ENCODE peak calls at places on chromosomes 16 and 17, in four cellular contexts. F is stimulated activated naive CD4-positive, alpha-beta T cell; Q is OCI-M1; K is stimulated activated CD8-positive, alpha-beta memory T cell treated with anti-CD3 and anti-CD28 coated beads, Interleukin-4, amount 100 ng/mL, for 4 hours. T is an unnamed sample.

GRCh38 chr16:56368545-56368944 is 56.8 kb downstream of the AMFR start:
- DNase-seq in F (no peak), Q (no peak), K (no peak), T (no peak)

GRCh38 chr16:2426941-2427361 is 2.3 kb upstream of the CCNF start:
- DNase-seq in F (no peak), Q (no peak), K (no peak), T (no peak)

GRCh38 chr17:76869878-76870714 is 1.9 kb downstream of the MGAT5B start:
- DNase-seq in F (no peak), Q (no peak), K (no peak), T (no peak)

GRCh38 chr16:15542734-15543347 is 100.1 kb downstream of the MARF1 start:
- DNase-seq in F (no peak), Q (no peak), K (no peak), T (no peak)

GRCh38 chr17:57305918-57306317 is 49.6 kb downstream of the MSI2 start:
- DNase-seq in F (no peak), Q (no peak), K (no peak), T (no peak)

GRCh38 chr17:41695954-41696720 is 7.5 kb downstream of the EIF1 start:
- DNase-seq in F (peak), Q (peak), K (peak), T (peak)

GRCh38 chr17:50015146-50015545 is 20.1 kb upstream of the DLX3 start:
- DNase-seq in F (no peak), Q (peak), K (no peak), T (no peak)

GRCh38 chr17:59365383-59365981 is 34.0 kb downstream of the YPEL2 start:
- DNase-seq in F (peak), Q (peak), K (no peak), T (no peak)

GRCh38 chr17:35630530-35631148 is 43.5 kb downstream of the AP2B1 start:
- DNase-seq in F (no peak), Q (no peak), K (no peak), T (no peak)

GRCh38 chr17:32953883-32954282 is 25.9 kb downstream of the TMEM98 start:
- DNase-seq in F (no peak), Q (no peak), K (no peak), T (no peak)

GRCh38 chr16:11354407-11354732 is 9.1 kb downstream of the RMI2 start:
- DNase-seq in F (no peak), Q (no peak), K (no peak), T (no peak)

GRCh38 chr16:3915438-3916250 is 35.1 kb upstream of the CREBBP start:
- DNase-seq in F (no peak), Q (no peak), K (no peak), T (no peak)

GRCh38 chr17:80942360-80943345 is 49.0 kb upstream of the CHMP6 start:
- DNase-seq in F (no peak), Q (no peak), K (no peak), T (no peak)

GRCh38 chr17:55458977-55459376 is 37.3 kb upstream of the MMD start:
- DNase-seq in F (no peak), Q (no peak), K (no peak), T (no peak)

GRCh38 chr17:42920922-42921321 is 20.3 kb downstream of the G6PC1 start:
- DNase-seq in F (no peak), Q (no peak), K (no peak), T (no peak)

GRCh38 chr16:1567988-1568387 is 34.5 kb downstream of the TMEM204 start:
- DNase-seq in F (no peak), Q (no peak), K (no peak), T (no peak)

GRCh38 chr17:7478276-7479138 is 924 bp downstream of the ZBTB4 start:
- DNase-seq in F (peak), Q (peak), K (peak), T (no peak)

GRCh38 chr17:41548844-41549595 is 20.9 kb upstream of the KRT19 start:
- DNase-seq in F (peak), Q (peak), K (peak), T (peak)

GRCh38 chr17:32243712-32244111 is 21.9 kb upstream of the RHBDL3 start:
- DNase-seq in F (no peak), Q (no peak), K (no peak), T (no peak)

GRCh38 chr16:29009050-29009837 is 24.4 kb downstream of the LAT start:
- DNase-seq in F (no peak), Q (peak), K (no peak), T (no peak)